ENCODE peak calls at places on chromosomes 4 and X, in seven cellular contexts. Z, C, N, L, F, P and J are unnamed samples.

GRCh38 chrX:40105016-40105790 is 7.4 kb upstream of the BCOR start:
- DNase-seq in Z (no peak), C (peak; percentile 33), N (peak; percentile 52), L (no peak), F (no peak), P (peak; percentile 71), J (peak; percentile 52)

GRCh38 chr4:74768857-74769525 is 25.3 kb downstream of the BTC start:
- DNase-seq in Z (peak; percentile 87), C (no peak), N (no peak), L (no peak), F (no peak), P (no peak), J (peak; percentile 50)

GRCh38 chr4:24476209-24476781 is 108.1 kb downstream of the DHX15 start:
- DNase-seq in Z (peak; percentile 25), C (no peak), N (no peak), L (no peak), F (no peak), P (peak; percentile 15), J (peak; percentile 60)

GRCh38 chrX:14776901-14777300 is 96.0 kb downstream of the FANCB start:
- DNase-seq in Z (no peak), C (no peak), N (no peak), L (no peak), F (no peak), P (no peak), J (peak; percentile 34)

GRCh38 chr4:24686866-24687672 is 102.7 kb upstream of the DHX15 start:
- DNase-seq in Z (peak; percentile 35), C (no peak), N (peak; percentile 35), L (no peak), F (no peak), P (peak; percentile 30), J (peak; percentile 26)

GRCh38 chrX:70479197-70479969 is 34.7 kb downstream of the DLG3 start:
- DNase-seq in Z (peak; percentile 78), C (no peak), N (no peak), L (no peak), F (no peak), P (no peak), J (peak; percentile 72)

GRCh38 chrX:153608821-153609220 is 9.9 kb upstream of the CCNQ start:
- DNase-seq in Z (no peak), C (no peak), N (no peak), L (no peak), F (no peak), P (no peak), J (no peak)

GRCh38 chr4:106247600-106247999 is 68.4 kb downstream of the TBCK start:
- DNase-seq in Z (peak; percentile 36), C (no peak), N (no peak), L (no peak), F (no peak), P (no peak), J (no peak)

GRCh38 chrX:113058634-113059033 is 218.0 kb upstream of the AMOT start:
- DNase-seq in Z (no peak), C (no peak), N (no peak), L (no peak), F (no peak), P (no peak), J (no peak)

GRCh38 chrX:45024501-45024900 is 151.5 kb downstream of the KDM6A start:
- DNase-seq in Z (no peak), C (no peak), N (no peak), L (no peak), F (no peak), P (no peak), J (no peak)

GRCh38 chr4:136680761-136681160 is 851.5 kb downstream of the PCDH18 start:
- DNase-seq in Z (no peak), C (no peak), N (no peak), L (no peak), F (no peak), P (no peak), J (no peak)

GRCh38 chr4:48138511-48138910 is 4.5 kb upstream of the TXK start:
- DNase-seq in Z (no peak), C (no peak), N (no peak), L (no peak), F (no peak), P (no peak), J (no peak)

GRCh38 chr4:167290684-167291083 is 56.4 kb upstream of the SPOCK3 start:
- DNase-seq in Z (peak; percentile 62), C (no peak), N (no peak), L (no peak), F (no peak), P (peak; percentile 35), J (peak; percentile 27)

GRCh38 chr4:119025916-119026661 is 109.5 kb upstream of the MYOZ2 start:
- DNase-seq in Z (peak; percentile 94), C (peak; percentile 50), N (no peak), L (no peak), F (peak; percentile 88), P (no peak), J (peak; percentile 97)

GRCh38 chr4:566508-567295 is 9.4 kb downstream of the TMEM271 start:
- DNase-seq in Z (no peak), C (no peak), N (no peak), L (no peak), F (no peak), P (no peak), J (no peak)

GRCh38 chr4:7228734-7229133 is 36.4 kb downstream of the SORCS2 start:
- DNase-seq in Z (no peak), C (no peak), N (no peak), L (no peak), F (no peak), P (no peak), J (no peak)

GRCh38 chr4:41413670-41414069 is 124.3 kb upstream of the LIMCH1 start:
- DNase-seq in Z (no peak), C (no peak), N (no peak), L (no peak), F (no peak), P (no peak), J (no peak)

GRCh38 chr4:99886146-99886545 is 8.1 kb downstream of the LAMTOR3 start:
- DNase-seq in Z (no peak), C (no peak), N (no peak), L (no peak), F (no peak), P (no peak), J (peak; percentile 63)

GRCh38 chrX:10548681-10549080 is 71.7 kb downstream of the MID1 start:
- DNase-seq in Z (no peak), C (no peak), N (no peak), L (no peak), F (no peak), P (no peak), J (no peak)

GRCh38 chr4:154349829-154350228 is 141.8 kb downstream of the DCHS2 start:
- DNase-seq in Z (peak; percentile 37), C (no peak), N (no peak), L (no peak), F (no peak), P (peak; percentile 49), J (peak; percentile 47)

GRCh38 chr4:17103231-17103630 is 204.8 kb upstream of the LDB2 start:
- DNase-seq in Z (no peak), C (no peak), N (no peak), L (no peak), F (no peak), P (no peak), J (peak; percentile 65)

GRCh38 chr4:184439856-184440592 is 34.3 kb downstream of the IRF2 start:
- DNase-seq in Z (no peak), C (no peak), N (no peak), L (no peak), F (no peak), P (no peak), J (peak; percentile 39)

GRCh38 chrX:36434521-36434920 is 515.0 kb downstream of the CFAP47 start:
- DNase-seq in Z (peak; percentile 19), C (no peak), N (no peak), L (no peak), F (no peak), P (no peak), J (peak; percentile 50)

GRCh38 chr4:155529197-155529596 is 137.5 kb upstream of the GUCY1A1 start:
- DNase-seq in Z (peak; percentile 33), C (no peak), N (no peak), L (no peak), F (no peak), P (peak; percentile 24), J (peak; percentile 56)

GRCh38 chrX:73556159-73556558 is 6.8 kb upstream of the CHIC1 start:
- DNase-seq in Z (no peak), C (no peak), N (no peak), L (no peak), F (no peak), P (no peak), J (no peak)

DNA sequence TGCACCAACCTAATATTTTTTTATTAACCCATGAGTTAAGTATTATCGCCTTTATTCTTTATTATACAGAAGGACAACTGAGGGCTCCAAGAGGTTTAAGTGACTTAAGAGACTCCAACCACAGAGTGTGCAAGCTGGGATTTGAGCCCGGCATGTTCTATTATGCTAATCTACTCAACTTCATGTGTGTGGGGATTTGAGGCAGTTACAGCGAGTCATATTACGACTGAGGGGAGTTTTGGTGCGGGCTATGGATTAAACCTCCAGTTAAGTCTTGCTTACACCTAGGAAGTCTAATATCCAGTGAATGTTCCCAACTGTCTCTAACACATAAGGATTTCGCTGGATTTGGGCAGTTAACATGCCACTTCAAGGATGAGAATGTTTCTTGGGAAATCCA is 164.8 kb upstream of the TTC29 start:
- DNase-seq in Z (no peak), C (no peak), N (no peak), L (no peak), F (no peak), P (no peak), J (no peak)
- TF ChIP-seq CTCF in Z (no peak), C (no peak), N (no peak), L (no peak), F (no peak), P (no peak), J (no peak)

GRCh38 chrX:134548257-134548732 is 88.3 kb downstream of the HPRT1 start:
- DNase-seq in Z (no peak), C (no peak), N (no peak), L (no peak), F (no peak), P (peak; percentile 37), J (no peak)
- H3K4me3 ChIP-seq in Z (peak overlapping the region; percentile 59), C (peak overlapping the region; percentile 62), N (peak overlapping the region; percentile 71), L (peak overlapping the region; percentile 34), F (peak overlapping the region; percentile 23), P (peak overlapping the region; percentile 73), J (peak overlapping the region; percentile 78)

DNA sequence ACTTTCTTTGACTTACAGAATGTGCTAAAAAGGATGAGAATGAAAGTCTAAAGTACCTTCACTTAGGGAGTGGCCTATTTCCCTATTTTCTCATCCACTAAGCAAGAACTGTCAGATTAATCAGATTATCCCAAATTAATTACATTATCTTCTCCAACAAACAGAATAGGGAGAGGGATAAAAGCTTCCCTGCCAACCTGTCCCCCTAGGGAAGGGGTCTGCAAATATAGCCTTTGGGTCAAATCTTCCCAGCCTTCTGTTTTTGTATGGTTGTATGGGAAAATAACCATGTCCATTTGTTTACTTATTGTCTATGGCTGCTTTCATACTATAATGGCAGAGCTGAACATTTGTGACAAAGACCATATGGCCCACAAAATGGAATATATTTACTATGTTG is 57.1 kb upstream of the USP38 start:
- DNase-seq in Z (no peak), C (no peak), N (no peak), L (no peak), F (no peak), P (no peak), J (no peak)
- TF ChIP-seq CTCF in Z (no peak), C (no peak), N (no peak), L (no peak), F (no peak), P (no peak), J (no peak)

DNA sequence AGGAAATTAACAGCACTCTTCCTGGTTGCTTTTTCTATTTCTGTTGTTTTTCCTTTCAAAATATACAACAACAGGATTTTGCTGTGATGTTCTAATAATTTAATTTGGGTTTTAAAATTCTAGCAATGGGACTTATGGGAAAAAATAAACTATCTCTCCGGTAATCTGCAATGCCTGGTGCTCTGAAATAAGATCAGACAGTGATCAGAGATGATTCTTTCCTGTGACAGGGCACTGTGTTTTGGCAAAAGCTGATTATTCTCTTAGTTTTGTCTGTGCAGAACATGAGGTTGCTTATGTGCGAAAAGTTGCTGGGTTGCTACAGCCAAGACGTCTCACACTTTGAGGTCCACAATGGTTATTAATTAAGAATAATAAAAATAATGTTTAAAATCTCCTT is 291.7 kb downstream of the FBXO8 start:
- DNase-seq in Z (no peak), C (no peak), N (no peak), L (no peak), F (no peak), P (no peak), J (no peak)
- H3K4me3 ChIP-seq in Z (no peak overlapping the region), C (no peak overlapping the region), N (no peak overlapping the region), L (no peak overlapping the region), F (no peak overlapping the region), P (no peak overlapping the region), J (no peak overlapping the region)